ENCODE peak calls at places on chromosome 1, in five cellular contexts. C is breast epithelium, B is HCT116, Y is RWPE1, Q is Peyer's patch. J is an unnamed sample.

GRCh38 chr1:160257411-160258015 is 4.8 kb downstream of the DCAF8 start:
- DNase-seq in C (no peak), B (no peak), Y (no peak), Q (no peak), J (no peak)

GRCh38 chr1:117673405-117673804 is 67.6 kb downstream of the TENT5C start:
- DNase-seq in C (no peak), B (no peak), Y (peak), Q (no peak), J (no peak)

GRCh38 chr1:30706528-30706927 is 16.9 kb downstream of the MATN1 start:
- DNase-seq in C (no peak), B (no peak), Y (no peak), Q (no peak), J (no peak)

GRCh38 chr1:79785964-79786363 is 779.4 kb upstream of the ADGRL4 start:
- DNase-seq in C (no peak), B (no peak), Y (no peak), Q (no peak), J (no peak)

GRCh38 chr1:110370827-110371226 is 20.0 kb downstream of the SLC16A4 start:
- DNase-seq in C (no peak), B (no peak), Y (peak), Q (no peak), J (no peak)

GRCh38 chr1:228765543-228765942 is 30.3 kb downstream of the RHOU start:
- DNase-seq in C (no peak), B (no peak), Y (no peak), Q (peak), J (no peak)

GRCh38 chr1:174963547-174964125 is 36.1 kb upstream of the CACYBP start:
- DNase-seq in C (no peak), B (no peak), Y (no peak), Q (no peak), J (no peak)

GRCh38 chr1:25771246-25772114 is 28.5 kb upstream of the SELENON start:
- DNase-seq in C (no peak), B (no peak), Y (no peak), Q (peak), J (no peak)

GRCh38 chr1:83999316-83999819 is 436 bp upstream of the TTLL7 start:
- DNase-seq in C (no peak), B (peak), Y (peak), Q (peak), J (no peak)

GRCh38 chr1:221948459-221948858 is 206.6 kb upstream of the DUSP10 start:
- DNase-seq in C (no peak), B (no peak), Y (no peak), Q (no peak), J (no peak)

GRCh38 chr1:98113811-98114210 is 193.0 kb upstream of the DPYD start:
- DNase-seq in C (no peak), B (no peak), Y (no peak), Q (no peak), J (no peak)

GRCh38 chr1:183702087-183702812 is 49.1 kb upstream of the APOBEC4 start:
- DNase-seq in C (no peak), B (no peak), Y (peak), Q (no peak), J (no peak)

GRCh38 chr1:88731475-88731874 is 47.4 kb downstream of the PKN2 start:
- DNase-seq in C (no peak), B (no peak), Y (peak), Q (no peak), J (no peak)

GRCh38 chr1:167564592-167564991 is 11.0 kb upstream of the CREG1 start:
- DNase-seq in C (peak), B (no peak), Y (no peak), Q (no peak), J (no peak)

GRCh38 chr1:31164291-31164690 is 75.4 kb downstream of the NKAIN1 start:
- DNase-seq in C (no peak), B (no peak), Y (no peak), Q (no peak), J (no peak)

GRCh38 chr1:151811181-151811580 is 6.0 kb upstream of the LINGO4 start:
- DNase-seq in C (no peak), B (no peak), Y (no peak), Q (no peak), J (no peak)

GRCh38 chr1:117147856-117148588 is 26.5 kb upstream of the TRIM45 start:
- DNase-seq in C (peak), B (no peak), Y (peak), Q (no peak), J (no peak)

GRCh38 chr1:25890249-25891034 is 14.9 kb upstream of the PAQR7 start:
- DNase-seq in C (peak), B (peak), Y (peak), Q (peak), J (no peak)

GRCh38 chr1:221327954-221328353 is 413.9 kb downstream of the DUSP10 start:
- DNase-seq in C (no peak), B (no peak), Y (no peak), Q (no peak), J (no peak)

GRCh38 chr1:169271094-169271493 is 96.5 kb downstream of the NME7 start:
- DNase-seq in C (no peak), B (no peak), Y (no peak), Q (no peak), J (no peak)

GRCh38 chr1:25442178-25442577 is 11.5 kb downstream of the MACO1 start:
- DNase-seq in C (no peak), B (peak), Y (no peak), Q (no peak), J (no peak)

GRCh38 chr1:43933386-43934278 is at the start of gene ARTN:
- DNase-seq in C (no peak), B (no peak), Y (peak), Q (no peak), J (no peak)

GRCh38 chr1:185420588-185421081 is 103.6 kb upstream of the IVNS1ABP start:
- DNase-seq in C (no peak), B (no peak), Y (no peak), Q (no peak), J (no peak)

GRCh38 chr1:248631354-248632041 is 3.4 kb downstream of the OR2T11 start:
- DNase-seq in C (no peak), B (no peak), Y (peak), Q (peak), J (no peak)

GRCh38 chr1:179269071-179269470 is 24.5 kb upstream of the SOAT1 start:
- DNase-seq in C (no peak), B (no peak), Y (no peak), Q (no peak), J (no peak)

GRCh38 chr1:44606701-44607281 is 67.5 kb downstream of the TMEM53 start:
- DNase-seq in C (no peak), B (no peak), Y (no peak), Q (no peak), J (no peak)

GRCh38 chr1:23825762-23826522 is 713 bp upstream of the HMGCL start:
- DNase-seq in C (no peak), B (no peak), Y (no peak), Q (no peak), J (no peak)

GRCh38 chr1:162033445-162033844 is 9.8 kb upstream of the OLFML2B start:
- DNase-seq in C (no peak), B (no peak), Y (no peak), Q (no peak), J (no peak)

GRCh38 chr1:63148825-63149645 is 173.3 kb upstream of the FOXD3 start:
- DNase-seq in C (no peak), B (peak), Y (peak), Q (peak), J (no peak)

GRCh38 chr1:104463126-104463697 is 713.5 kb downstream of the AMY1C start:
- DNase-seq in C (no peak), B (no peak), Y (no peak), Q (no peak), J (no peak)

GRCh38 chr1:201381130-201381529 is 3.6 kb upstream of the TNNT2 start:
- DNase-seq in C (peak), B (no peak), Y (no peak), Q (no peak), J (no peak)

GRCh38 chr1:212752934-212753497 is 38.6 kb downstream of the NSL1 start:
- DNase-seq in C (no peak), B (no peak), Y (no peak), Q (no peak), J (no peak)

GRCh38 chr1:59814180-59814900 is 409 bp upstream of the HOOK1 start:
- DNase-seq in C (peak), B (peak), Y (peak), Q (peak), J (peak)

GRCh38 chr1:31460027-31460426 is 47.0 kb downstream of the SERINC2 start:
- DNase-seq in C (no peak), B (no peak), Y (no peak), Q (no peak), J (no peak)

GRCh38 chr1:199684686-199685273 is 342.7 kb upstream of the NR5A2 start:
- DNase-seq in C (no peak), B (peak), Y (peak), Q (peak), J (no peak)

GRCh38 chr1:156146006-156146748 is 7.2 kb upstream of the SEMA4A start:
- DNase-seq in C (peak), B (peak), Y (peak), Q (peak), J (no peak)

GRCh38 chr1:157382351-157382750 is 170.0 kb downstream of the FCRL5 start:
- DNase-seq in C (no peak), B (no peak), Y (no peak), Q (no peak), J (no peak)

DNA sequence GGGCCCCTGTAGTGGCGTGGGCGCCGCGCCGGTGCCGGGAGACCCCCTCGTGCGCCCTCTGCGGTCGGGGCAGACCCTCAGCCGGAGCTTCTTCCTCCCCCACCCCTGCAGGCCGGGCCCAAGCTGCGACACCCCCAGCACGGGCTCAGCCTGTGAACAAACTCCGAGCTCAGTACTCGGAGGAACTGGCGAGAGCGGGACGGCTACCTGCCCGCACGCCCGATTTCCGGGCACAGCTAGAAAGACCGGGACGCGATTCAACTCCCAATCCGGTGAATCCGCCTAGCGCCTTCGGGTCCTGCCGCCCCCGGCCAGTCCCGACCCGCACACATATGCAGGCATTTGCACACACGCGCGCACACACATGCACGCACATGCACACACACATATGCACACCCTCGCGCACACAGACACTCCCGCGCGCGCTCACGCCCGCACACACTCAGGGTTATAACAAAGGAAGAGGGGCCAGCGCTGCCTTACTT is 580 bp upstream of the BLACAT1 start:
- DNase-seq in C (no peak), B (no peak), Y (no peak), Q (no peak), J (no peak)
- TF ChIP-seq CTCF in C (no peak), B (no peak), Y (no peak), Q (no peak), J (no peak)

GRCh38 chr1:209585672-209586071 is 2.2 kb downstream of the CAMK1G start:
- DNase-seq in C (no peak), B (no peak), Y (peak), Q (peak), J (no peak)
- TF ChIP-seq CTCF in C (no peak), B (no peak), Y (no peak), Q (no peak), J (no peak)

DNA sequence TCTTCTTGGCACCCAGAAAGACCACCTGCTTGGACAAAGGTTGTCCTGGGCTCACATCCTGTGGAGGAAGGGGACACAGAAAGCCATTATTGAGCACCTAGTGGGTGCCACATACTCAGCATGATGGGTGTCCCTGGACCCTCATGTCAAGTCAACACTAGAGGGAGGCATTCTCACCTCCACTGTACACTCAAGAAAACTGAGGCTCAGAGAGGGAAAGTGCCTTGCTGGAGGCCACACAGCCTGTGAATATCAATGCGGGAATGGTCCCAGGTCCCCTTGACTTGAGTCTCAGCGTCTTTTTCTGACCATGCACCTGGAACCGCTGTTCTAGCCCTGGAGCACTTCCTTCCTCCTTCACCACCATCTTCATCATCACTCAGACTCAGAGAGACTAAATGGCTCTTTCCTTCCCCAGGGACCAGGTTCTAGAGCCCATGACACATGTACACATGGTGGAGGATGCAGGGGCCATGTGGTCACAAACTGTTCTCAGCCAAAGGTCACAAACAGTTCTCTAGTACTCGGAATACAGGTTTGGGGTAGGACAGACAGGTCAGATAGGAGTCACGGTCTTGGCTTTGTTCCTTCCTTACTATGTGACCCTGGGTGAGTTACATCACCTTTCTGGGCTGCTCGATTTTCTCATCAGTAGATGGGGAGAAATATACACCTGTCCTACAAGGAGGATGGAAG is 89.2 kb upstream of the WNT4 start:
- DNase-seq in C (no peak), B (no peak), Y (no peak), Q (no peak), J (no peak)
- TF ChIP-seq CTCF in C (no peak), B (peak), Y (no peak), Q (no peak), J (no peak)

DNA sequence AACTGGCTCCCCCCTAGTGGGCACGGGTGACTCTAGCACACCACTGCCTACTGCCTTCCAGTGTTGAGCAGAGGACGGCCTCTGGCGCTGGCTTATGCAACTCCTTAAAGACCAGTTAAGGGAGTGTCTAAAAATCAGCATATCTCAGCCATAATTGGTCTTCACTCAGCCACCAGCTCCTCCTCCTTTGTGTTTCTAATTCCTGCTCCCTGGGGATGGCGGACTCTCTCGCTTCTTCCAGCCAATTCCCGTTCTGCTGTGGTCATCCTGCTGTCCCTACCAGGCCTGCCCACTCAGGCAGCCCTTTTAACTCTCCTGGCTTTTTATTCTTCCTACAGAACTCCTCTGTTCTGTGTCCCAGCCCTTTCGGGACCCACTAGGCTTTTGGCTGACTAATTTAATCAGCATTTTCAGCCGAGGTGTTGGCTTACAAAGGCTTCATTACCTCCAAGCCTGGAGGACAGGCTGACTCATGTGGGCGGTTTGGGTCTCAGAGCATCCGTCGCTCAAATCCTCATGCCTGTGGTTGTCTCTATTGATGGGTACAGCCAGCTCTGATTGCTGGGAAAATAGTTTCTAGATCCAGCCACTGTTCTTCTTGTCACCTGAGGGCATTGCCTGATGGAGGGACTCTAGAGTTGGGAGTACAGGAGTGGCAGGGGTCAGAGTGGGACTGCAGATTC is 332.5 kb downstream of the CAMTA1 start:
- DNase-seq in C (peak), B (peak), Y (peak), Q (no peak), J (no peak)
- TF ChIP-seq CTCF in C (no peak), B (no peak), Y (no peak), Q (no peak), J (no peak)

DNA sequence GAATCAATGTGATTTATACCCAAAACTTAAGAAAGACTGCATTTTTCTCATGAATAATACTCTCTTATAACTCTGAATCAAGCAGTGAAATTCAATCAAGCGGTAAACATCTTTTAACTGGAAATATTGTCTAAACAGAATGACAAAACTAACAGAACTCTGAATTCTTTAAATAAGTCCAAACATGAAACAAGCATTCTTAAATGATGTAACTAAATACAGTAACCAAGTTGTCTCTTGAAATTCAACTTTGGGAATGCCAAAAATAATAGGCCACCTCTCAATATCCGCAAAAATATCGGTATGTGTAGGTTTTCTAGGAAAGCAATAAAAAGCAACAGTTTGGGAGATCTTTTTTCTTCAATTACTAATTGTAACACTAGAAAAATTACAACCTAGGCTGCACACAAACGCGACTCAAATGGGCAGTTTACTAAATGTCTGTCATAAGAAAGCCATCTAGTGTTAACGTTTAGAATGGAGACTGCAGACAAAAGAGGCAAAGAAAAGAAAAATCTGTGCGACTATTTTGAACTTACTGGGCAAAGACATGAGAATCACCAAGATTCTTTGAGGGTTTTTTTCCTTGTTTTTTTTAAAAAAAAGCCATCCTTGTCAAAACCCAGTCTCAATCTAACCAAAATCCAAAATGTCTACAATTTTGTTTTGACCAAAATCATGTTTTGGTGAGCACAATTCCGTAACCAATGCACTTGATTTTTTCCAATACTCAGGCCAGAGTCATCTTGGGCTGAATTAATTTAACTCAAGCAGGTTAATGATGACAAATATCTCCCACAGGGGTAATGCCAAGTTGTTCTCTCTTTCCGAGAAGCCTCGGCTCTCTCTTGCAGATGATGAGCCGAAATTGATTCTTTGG is 1.4 kb downstream of the SIPA1L2 start:
- DNase-seq in C (no peak), B (no peak), Y (no peak), Q (no peak), J (no peak)
- TF ChIP-seq CTCF in C (peak), B (no peak), Y (peak), Q (peak), J (no peak)

GRCh38 chr1:1858382-1859086 is 32.4 kb downstream of the GNB1 start:
- DNase-seq in C (peak), B (no peak), Y (peak), Q (peak), J (no peak)
- TF ChIP-seq CTCF in C (no peak), B (peak), Y (no peak), Q (no peak), J (no peak)

J was measured in activated B cell treated with CpG ODN at 0.5 μM for 24 hours.